ENCODE peak calls at places on chromosomes 6 and 20, in six cellular contexts. One of them, this sample, is unnamed. For H3K4me1, the result is how much of the 10 kb centered on the place peaks cover.

GRCh38 chr6:144528605-144529425 is 243.7 kb downstream of the UTRN start:
- DNase-seq in MM.1S: no peak
- DNase-seq in psoas muscle: no peak
- DNase-seq in left ventricle myocardium inferior: no peak
- DNase-seq in CD8-positive, alpha-beta T cell: no peak
- DNase-seq in uterus: no peak
- DNase-seq in this sample: no peak

GRCh38 chr6:1789092-1789491 is 179.4 kb downstream of the FOXC1 start:
- DNase-seq in left ventricle myocardium inferior: no peak
- DNase-seq in psoas muscle: no peak
- DNase-seq in MM.1S: no peak
- DNase-seq in uterus: no peak
- DNase-seq in CD8-positive, alpha-beta T cell: no peak
- DNase-seq in this sample: no peak

GRCh38 chr20:20439602-20440001 is 71.7 kb downstream of the INSM1 start:
- DNase-seq in uterus: no peak
- DNase-seq in CD8-positive, alpha-beta T cell: no peak
- DNase-seq in psoas muscle: no peak
- DNase-seq in MM.1S: no peak
- DNase-seq in left ventricle myocardium inferior: no peak
- DNase-seq in this sample: no peak

GRCh38 chr20:23293689-23294088 is 56.9 kb upstream of the NXT1 start:
- DNase-seq in MM.1S: no peak
- DNase-seq in CD8-positive, alpha-beta T cell: no peak
- DNase-seq in uterus: no peak
- DNase-seq in psoas muscle: no peak
- DNase-seq in left ventricle myocardium inferior: peak
- DNase-seq in this sample: peak

GRCh38 chr6:53526000-53526399 is 18.9 kb downstream of the GCLC start:
- DNase-seq in psoas muscle: no peak
- DNase-seq in CD8-positive, alpha-beta T cell: no peak
- DNase-seq in left ventricle myocardium inferior: no peak
- DNase-seq in uterus: no peak
- DNase-seq in MM.1S: no peak
- DNase-seq in this sample: no peak

GRCh38 chr20:36526521-36527011 is 14.8 kb upstream of the MYL9 start:
- DNase-seq in CD8-positive, alpha-beta T cell: no peak
- DNase-seq in uterus: no peak
- DNase-seq in left ventricle myocardium inferior: no peak
- DNase-seq in psoas muscle: no peak
- DNase-seq in MM.1S: no peak
- DNase-seq in this sample: peak

GRCh38 chr6:14732845-14733757 is 512.8 kb upstream of the JARID2 start:
- DNase-seq in left ventricle myocardium inferior: no peak
- DNase-seq in uterus: no peak
- DNase-seq in CD8-positive, alpha-beta T cell: no peak
- DNase-seq in MM.1S: no peak
- DNase-seq in psoas muscle: no peak
- DNase-seq in this sample: no peak

GRCh38 chr20:15111654-15112053 is 774.2 kb upstream of the FLRT3 start:
- DNase-seq in uterus: no peak
- DNase-seq in left ventricle myocardium inferior: no peak
- DNase-seq in psoas muscle: no peak
- DNase-seq in MM.1S: no peak
- DNase-seq in CD8-positive, alpha-beta T cell: no peak
- DNase-seq in this sample: no peak

GRCh38 chr6:101465871-101466270 is 72.4 kb downstream of the GRIK2 start:
- DNase-seq in left ventricle myocardium inferior: no peak
- DNase-seq in MM.1S: no peak
- DNase-seq in psoas muscle: no peak
- DNase-seq in CD8-positive, alpha-beta T cell: no peak
- DNase-seq in uterus: no peak
- DNase-seq in this sample: no peak

GRCh38 chr6:43877463-43878126 is 107.6 kb downstream of the VEGFA start:
- DNase-seq in MM.1S: no peak
- DNase-seq in uterus: no peak
- DNase-seq in CD8-positive, alpha-beta T cell: no peak
- DNase-seq in psoas muscle: no peak
- DNase-seq in left ventricle myocardium inferior: no peak
- DNase-seq in this sample: no peak

GRCh38 chr6:43878823-43879495 is 108.9 kb downstream of the VEGFA start:
- DNase-seq in psoas muscle: peak
- DNase-seq in MM.1S: no peak
- DNase-seq in CD8-positive, alpha-beta T cell: no peak
- DNase-seq in uterus: peak
- DNase-seq in left ventricle myocardium inferior: peak
- DNase-seq in this sample: peak

GRCh38 chr6:43877021-43877420 is 107.0 kb downstream of the VEGFA start:
- DNase-seq in left ventricle myocardium inferior: no peak
- DNase-seq in MM.1S: no peak
- DNase-seq in CD8-positive, alpha-beta T cell: no peak
- DNase-seq in uterus: no peak
- DNase-seq in psoas muscle: no peak
- DNase-seq in this sample: no peak

GRCh38 chr6:43878127-43878634 is 108.2 kb downstream of the VEGFA start:
- DNase-seq in psoas muscle: no peak
- DNase-seq in left ventricle myocardium inferior: no peak
- DNase-seq in MM.1S: no peak
- DNase-seq in CD8-positive, alpha-beta T cell: no peak
- DNase-seq in uterus: no peak
- DNase-seq in this sample: no peak

DNA sequence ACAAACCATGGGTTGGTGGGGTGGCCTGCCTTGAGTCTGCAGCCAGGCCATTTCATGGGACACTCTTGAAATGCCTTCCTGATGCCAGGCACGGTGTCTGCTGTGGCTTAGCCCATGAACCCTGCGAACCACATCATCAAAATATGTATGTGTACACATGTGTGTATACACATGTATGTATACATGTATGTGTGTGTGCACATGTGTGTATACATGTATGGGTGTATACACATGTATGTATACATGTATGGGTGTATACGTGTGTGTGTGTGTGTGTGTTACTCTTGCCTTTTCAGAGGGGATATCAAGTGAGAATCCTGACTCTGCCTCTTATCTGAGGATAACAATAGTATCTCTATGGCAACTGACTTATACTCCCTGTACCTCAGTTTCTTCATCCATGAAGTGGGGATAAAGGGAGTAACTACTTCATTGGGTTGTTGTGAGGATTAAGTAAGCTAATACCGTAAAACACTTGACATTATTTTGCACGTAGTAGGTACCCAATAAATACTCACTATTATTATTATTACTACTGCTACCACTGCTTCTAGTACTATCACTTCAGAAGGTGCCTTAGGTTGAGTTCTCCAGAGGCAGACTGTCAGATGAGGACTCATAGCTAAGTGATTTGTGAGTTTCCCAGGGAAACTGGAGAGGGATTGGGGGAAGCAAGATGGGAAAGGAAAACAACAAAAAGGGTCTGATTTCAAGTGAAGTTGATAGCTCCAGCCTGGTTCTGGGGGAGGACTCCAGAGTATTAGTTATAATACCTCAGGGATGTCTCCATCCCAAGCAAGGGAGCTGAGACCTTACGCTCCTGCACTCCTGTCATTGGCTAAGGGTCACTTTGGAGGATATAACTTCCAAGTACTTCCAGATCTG is 110.5 kb downstream of the VEGFA start:
- DNase-seq in uterus: no peak
- DNase-seq in MM.1S: no peak
- DNase-seq in CD8-positive, alpha-beta T cell: no peak
- DNase-seq in left ventricle myocardium inferior: no peak
- DNase-seq in psoas muscle: no peak
- DNase-seq in this sample: no peak
- H3K4me1 ChIP-seq in uterus: under half
- H3K4me1 ChIP-seq in MM.1S: under half
- H3K4me1 ChIP-seq in CD8-positive, alpha-beta T cell: under half
- H3K4me1 ChIP-seq in left ventricle myocardium inferior: under half
- H3K4me1 ChIP-seq in psoas muscle: under half
- H3K4me1 ChIP-seq in this sample: under half

GRCh38 chr20:38935285-38935684 is 9.1 kb downstream of the FAM83D start:
- DNase-seq in MM.1S: no peak
- DNase-seq in psoas muscle: no peak
- DNase-seq in CD8-positive, alpha-beta T cell: no peak
- DNase-seq in uterus: no peak
- DNase-seq in left ventricle myocardium inferior: no peak
- DNase-seq in this sample: no peak
- TF ChIP-seq CTCF in MM.1S: no peak
- TF ChIP-seq CTCF in psoas muscle: no peak
- TF ChIP-seq CTCF in CD8-positive, alpha-beta T cell: no peak
- TF ChIP-seq CTCF in uterus: no peak
- TF ChIP-seq CTCF in left ventricle myocardium inferior: no peak
- TF ChIP-seq CTCF in this sample: no peak

GRCh38 chr6:38080349-38080748 is 260.8 kb downstream of the ZFAND3 start:
- DNase-seq in left ventricle myocardium inferior: no peak
- DNase-seq in uterus: no peak
- DNase-seq in CD8-positive, alpha-beta T cell: no peak
- DNase-seq in psoas muscle: no peak
- DNase-seq in MM.1S: no peak
- DNase-seq in this sample: no peak
- H3K27ac ChIP-seq in left ventricle myocardium inferior: no peak
- H3K27ac ChIP-seq in uterus: no peak
- H3K27ac ChIP-seq in CD8-positive, alpha-beta T cell: no peak
- H3K27ac ChIP-seq in psoas muscle: no peak
- H3K27ac ChIP-seq in MM.1S: no peak
- H3K27ac ChIP-seq in this sample: no peak

GRCh38 chr6:52522655-52523054 is 54.2 kb downstream of the TRAM2 start:
- DNase-seq in MM.1S: no peak
- DNase-seq in CD8-positive, alpha-beta T cell: no peak
- DNase-seq in uterus: no peak
- DNase-seq in left ventricle myocardium inferior: no peak
- DNase-seq in psoas muscle: no peak
- DNase-seq in this sample: no peak
- H3K4me1 ChIP-seq in MM.1S: half or more
- H3K4me1 ChIP-seq in CD8-positive, alpha-beta T cell: under half
- H3K4me1 ChIP-seq in uterus: under half
- H3K4me1 ChIP-seq in left ventricle myocardium inferior: half or more
- H3K4me1 ChIP-seq in psoas muscle: under half
- H3K4me1 ChIP-seq in this sample: under half

DNA sequence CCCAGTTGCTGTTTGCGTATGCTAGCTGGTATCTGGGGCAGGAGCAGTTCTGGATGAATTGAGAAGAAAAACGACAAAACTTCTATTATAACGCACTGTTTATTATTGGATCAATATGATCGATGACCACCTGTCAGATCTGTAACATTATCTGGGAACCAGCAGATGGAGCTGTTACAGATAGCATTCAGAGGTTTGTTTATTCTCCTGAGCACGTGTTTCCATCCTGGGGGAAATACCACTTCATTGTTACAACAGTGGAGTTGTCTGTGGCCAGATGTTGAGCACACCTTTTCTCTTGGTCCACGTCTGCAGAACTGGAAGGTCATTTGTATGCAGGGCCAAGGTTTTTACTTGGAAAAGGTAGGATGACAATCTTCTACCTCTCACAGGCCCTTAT is 16.0 kb upstream of the NKX2-2 start:
- DNase-seq in MM.1S: peak
- DNase-seq in CD8-positive, alpha-beta T cell: no peak
- DNase-seq in left ventricle myocardium inferior: no peak
- DNase-seq in uterus: no peak
- DNase-seq in psoas muscle: no peak
- DNase-seq in this sample: no peak
- TF ChIP-seq CTCF in MM.1S: peak
- TF ChIP-seq CTCF in CD8-positive, alpha-beta T cell: peak
- TF ChIP-seq CTCF in left ventricle myocardium inferior: no peak
- TF ChIP-seq CTCF in uterus: no peak
- TF ChIP-seq CTCF in psoas muscle: no peak
- TF ChIP-seq CTCF in this sample: peak

GRCh38 chr6:167643716-167644115 is 183.0 kb upstream of the AFDN start:
- DNase-seq in psoas muscle: no peak
- DNase-seq in CD8-positive, alpha-beta T cell: no peak
- DNase-seq in left ventricle myocardium inferior: no peak
- DNase-seq in uterus: no peak
- DNase-seq in MM.1S: no peak
- DNase-seq in this sample: no peak

GRCh38 chr6:167644404-167645132 is 182.1 kb upstream of the AFDN start:
- DNase-seq in MM.1S: no peak
- DNase-seq in left ventricle myocardium inferior: no peak
- DNase-seq in CD8-positive, alpha-beta T cell: no peak
- DNase-seq in uterus: no peak
- DNase-seq in psoas muscle: no peak
- DNase-seq in this sample: no peak

GRCh38 chr6:167647333-167647732 is 179.4 kb upstream of the AFDN start:
- DNase-seq in left ventricle myocardium inferior: no peak
- DNase-seq in MM.1S: no peak
- DNase-seq in psoas muscle: no peak
- DNase-seq in CD8-positive, alpha-beta T cell: no peak
- DNase-seq in uterus: no peak
- DNase-seq in this sample: no peak

GRCh38 chr6:167643223-167643622 is 183.5 kb upstream of the AFDN start:
- DNase-seq in MM.1S: no peak
- DNase-seq in CD8-positive, alpha-beta T cell: no peak
- DNase-seq in psoas muscle: no peak
- DNase-seq in left ventricle myocardium inferior: no peak
- DNase-seq in uterus: no peak
- DNase-seq in this sample: no peak

GRCh38 chr6:167645383-167645782 is 181.3 kb upstream of the AFDN start:
- DNase-seq in left ventricle myocardium inferior: no peak
- DNase-seq in MM.1S: no peak
- DNase-seq in CD8-positive, alpha-beta T cell: no peak
- DNase-seq in psoas muscle: no peak
- DNase-seq in uterus: no peak
- DNase-seq in this sample: no peak
- H3K27ac ChIP-seq in left ventricle myocardium inferior: no peak
- H3K27ac ChIP-seq in MM.1S: no peak
- H3K27ac ChIP-seq in CD8-positive, alpha-beta T cell: no peak
- H3K27ac ChIP-seq in psoas muscle: no peak
- H3K27ac ChIP-seq in uterus: no peak
- H3K27ac ChIP-seq in this sample: no peak

This sample was measured in adrenal gland.